ENCODE peak calls at places on chromosomes 11 and 22, in seven cellular contexts. I is HCT116, Y is neural progenitor cell, W is DND-41, Z is brain microvascular endothelial cell, Q is cardiac fibroblast, M is heart left ventricle. P is an unnamed sample.

GRCh38 chr11:77069336-77069968 is 2.7 kb downstream of the CAPN5 start:
- DNase-seq in W (no peak), Q (no peak), Z (no peak), Y (no peak), I (no peak), M (no peak), P (no peak)

GRCh38 chr22:24008022-24008283 is 2.7 kb upstream of the GSTT4 start:
- DNase-seq in W (no peak), I (no peak), Y (no peak), M (no peak), Z (no peak), Q (no peak), P (no peak)

GRCh38 chr11:10838083-10838482 is 19.8 kb downstream of the ZBED5 start:
- DNase-seq in M (no peak), Y (no peak), I (no peak), Z (no peak), W (no peak), Q (no peak), P (no peak)

GRCh38 chr11:124717786-124718634 is 21.7 kb upstream of the NRGN start:
- DNase-seq in M (peak; percentile 38), Z (no peak), Y (peak; percentile 73), Q (peak; percentile 40), I (no peak), W (peak; percentile 62), P (no peak)

GRCh38 chr11:36027731-36028130 is 83.9 kb downstream of the LDLRAD3 start:
- DNase-seq in Z (no peak), I (no peak), Q (no peak), W (no peak), M (no peak), Y (no peak), P (no peak)

GRCh38 chr22:26404851-26405357 is 24.2 kb upstream of the ASPHD2 start:
- DNase-seq in M (no peak), W (no peak), Z (no peak), I (no peak), Q (no peak), Y (peak; percentile 33), P (no peak)

GRCh38 chr11:58606930-58607714 is 15.3 kb upstream of the CNTF start:
- DNase-seq in Y (no peak), I (no peak), Z (no peak), M (no peak), Q (no peak), W (no peak), P (no peak)

GRCh38 chr11:69934861-69935494 is 115.8 kb upstream of the FGF3 start:
- DNase-seq in Z (peak; percentile 44), Y (no peak), Q (no peak), I (peak; percentile 82), M (no peak), W (no peak), P (no peak)

GRCh38 chr11:92886243-92886905 is 83.1 kb upstream of the MTNR1B start:
- DNase-seq in I (peak; percentile 46), Q (peak; percentile 69), Z (peak; percentile 61), Y (peak; percentile 73), W (peak; percentile 66), M (peak; percentile 18), P (peak; percentile 12)

GRCh38 chr11:45665206-45665932 is at the start of gene CHST1:
- DNase-seq in I (no peak), Z (no peak), Y (peak; percentile 74), W (peak; percentile 59), M (peak; percentile 64), Q (no peak), P (no peak)

GRCh38 chr11:7512525-7513209 is 1.1 kb upstream of the PPFIBP2 start:
- DNase-seq in I (no peak), W (no peak), M (peak; percentile 79), Y (no peak), Z (no peak), Q (peak; percentile 42), P (peak; percentile 90)

GRCh38 chr22:37817705-37818311 is 5.4 kb upstream of the GALR3 start:
- DNase-seq in Y (peak; percentile 88), Z (peak; percentile 72), Q (peak; percentile 79), W (peak; percentile 76), I (no peak), M (peak; percentile 82), P (no peak)
- H3K4me3 ChIP-seq in Y (peak overlapping the region; percentile 54), Z (peak overlapping the region; percentile 45), Q (peak overlapping the region; percentile 24), W (no peak overlapping the region), I (no peak overlapping the region), M (peak overlapping the region; percentile 58), P (no peak overlapping the region)

DNA sequence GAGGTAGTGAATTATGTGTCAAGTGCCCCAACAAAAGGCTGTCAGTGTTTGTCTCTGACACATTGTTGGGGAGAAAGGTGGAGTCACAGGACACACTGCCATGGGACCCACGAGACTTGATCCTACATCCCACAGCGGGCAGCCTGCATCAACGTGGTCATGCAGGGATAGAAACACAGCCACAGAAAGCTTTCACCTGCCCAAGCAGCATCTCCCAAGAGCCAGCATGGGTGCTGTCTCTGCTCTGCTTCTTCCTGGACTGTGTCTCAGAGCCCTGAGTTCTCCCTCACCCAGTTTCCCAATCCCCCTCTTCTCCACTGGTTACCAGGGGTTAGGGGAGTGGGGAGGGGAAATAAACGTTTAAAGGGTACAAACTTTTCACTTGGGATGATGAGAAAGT is 97.2 kb downstream of the VPREB1 start:
- DNase-seq in Y (no peak), Q (no peak), Z (no peak), M (no peak), I (no peak), W (no peak), P (no peak)
- TF ChIP-seq CTCF in Y (no peak), Q (no peak), Z (no peak), M (no peak), I (no peak), W (no peak), P (no peak)

GRCh38 chr11:33375236-33375635 is 118.1 kb downstream of the HIPK3 start:
- DNase-seq in I (no peak), Z (no peak), M (no peak), W (no peak), Q (no peak), Y (no peak), P (no peak)
- H3K4me3 ChIP-seq in I (no peak overlapping the region), Z (peak overlapping the region; percentile 65), M (peak overlapping the region; percentile 55), W (no peak overlapping the region), Q (peak overlapping the region; percentile 66), Y (peak overlapping the region; percentile 68), P (no peak overlapping the region)

GRCh38 chr11:504053-504993 is 2.7 kb downstream of the RNH1 start:
- DNase-seq in Q (peak; percentile 68), Y (no peak), I (no peak), M (no peak), W (no peak), Z (no peak), P (no peak)
- TF ChIP-seq CTCF in Q (no peak), Y (no peak), I (no peak), M (no peak), W (no peak), Z (no peak), P (no peak)

GRCh38 chr22:18024956-18025720 is 777 bp upstream of the MICAL3 start:
- DNase-seq in W (no peak), Z (no peak), M (no peak), Q (no peak), I (no peak), Y (no peak), P (no peak)
- H3K4me3 ChIP-seq in W (peak overlapping the region; percentile 59), Z (peak overlapping the region; percentile 59), M (peak overlapping the region; percentile 83), Q (peak overlapping the region; percentile 22), I (no peak overlapping the region), Y (peak overlapping the region; percentile 76), P (no peak overlapping the region)

GRCh38 chr11:49499117-49499516 is 290.7 kb upstream of the FOLH1 start:
- DNase-seq in W (no peak), Q (no peak), I (no peak), M (no peak), Z (no peak), Y (no peak), P (no peak)
- TF ChIP-seq CTCF in W (no peak), Q (no peak), I (no peak), M (no peak), Z (no peak), Y (no peak), P (no peak)

DNA sequence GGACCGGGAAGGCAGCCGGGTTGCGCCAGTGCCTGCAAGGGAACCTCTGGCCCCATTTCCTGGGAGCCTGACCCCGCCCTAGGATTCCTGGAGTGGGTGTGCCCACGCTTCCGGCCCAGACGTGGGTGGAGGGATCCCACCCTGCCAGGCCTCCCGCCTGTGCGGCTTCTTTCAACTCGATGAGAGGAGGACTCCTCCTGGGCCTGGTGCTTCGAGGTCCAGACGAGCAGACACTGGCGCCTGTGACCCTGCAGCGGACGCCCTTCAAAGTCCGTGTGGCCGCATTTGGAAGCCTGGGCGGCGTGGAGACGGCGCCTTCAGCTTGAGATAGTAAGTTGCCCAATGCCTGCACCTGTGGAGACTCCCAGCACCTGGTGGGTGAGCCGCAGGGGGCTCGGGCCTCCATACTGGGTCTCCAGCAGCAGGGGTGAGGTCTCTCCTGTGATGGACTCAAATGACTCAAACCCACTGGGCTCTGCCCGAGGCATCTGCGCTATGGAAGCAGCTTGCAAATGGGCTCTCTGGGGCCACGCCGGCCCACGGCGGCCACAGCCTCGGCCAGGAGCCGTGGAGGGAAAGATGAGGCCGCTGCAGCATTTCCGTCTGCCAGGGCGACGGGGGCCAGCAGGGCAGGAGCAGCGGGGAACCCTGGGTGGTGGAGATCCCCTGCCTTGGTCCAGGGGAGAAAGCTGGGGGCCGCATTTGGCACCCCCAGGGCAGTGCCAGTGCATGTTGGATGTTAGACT is 64.3 kb upstream of the PPARA start:
- DNase-seq in M (peak; percentile 72), I (peak; percentile 69), Y (no peak), Z (no peak), W (no peak), Q (peak; percentile 88), P (no peak)
- H3K4me3 ChIP-seq in M (peak overlapping the region; percentile 97), I (peak overlapping the region; percentile 64), Y (no peak overlapping the region), Z (no peak overlapping the region), W (no peak overlapping the region), Q (peak overlapping the region; percentile 72), P (no peak overlapping the region)

P was measured in GM12864.